ENCODE peak calls at places on chromosomes 3 and 15, in eight cellular contexts. Q, L, K, A, N, R, G and V are unnamed samples.

GRCh38 chr15:25093455-25094029 is 138.8 kb downstream of the SNRPN start:
- DNase-seq in K (no peak), N (no peak), R (no peak), A (no peak), L (no peak), Q (no peak), G (no peak), V (no peak)

GRCh38 chr3:177618873-177619771 is 421.8 kb upstream of the TBL1XR1 start:
- DNase-seq in L (no peak), K (no peak), N (no peak), A (no peak), G (no peak), Q (peak), R (peak), V (no peak)

GRCh38 chr15:81117581-81117980 is 16.5 kb upstream of the CFAP161 start:
- DNase-seq in K (no peak), N (no peak), G (no peak), A (no peak), R (no peak), Q (no peak), L (no peak), V (no peak)

GRCh38 chr3:126456211-126456610 is 19.5 kb downstream of the ZXDC start:
- DNase-seq in L (no peak), N (no peak), R (no peak), G (no peak), K (no peak), Q (no peak), A (peak), V (no peak)

GRCh38 chr15:65869954-65870871 is 922 bp downstream of the RAB11A start:
- DNase-seq in N (no peak), L (peak), R (peak), A (peak), G (peak), K (peak), Q (peak), V (peak)

GRCh38 chr15:31470756-31471155 is 144.1 kb downstream of the KLF13 start:
- DNase-seq in L (no peak), R (no peak), G (no peak), K (no peak), N (no peak), A (no peak), Q (no peak), V (no peak)

GRCh38 chr3:127390365-127391025 is 102.6 kb upstream of the PRR20G start:
- DNase-seq in G (no peak), K (no peak), R (no peak), Q (no peak), N (no peak), L (no peak), A (no peak), V (no peak)

GRCh38 chr3:33722626-33723370 is 4.7 kb upstream of the CLASP2 start:
- DNase-seq in G (no peak), A (no peak), N (no peak), L (no peak), Q (peak), R (no peak), K (no peak), V (no peak)

GRCh38 chr3:182969277-182969676 is 11.1 kb downstream of the DCUN1D1 start:
- DNase-seq in A (no peak), G (no peak), Q (peak), L (no peak), N (peak), K (no peak), R (no peak), V (no peak)

GRCh38 chr3:43389388-43390254 is 103.3 kb downstream of the SNRK start:
- DNase-seq in R (peak), A (peak), N (no peak), G (no peak), Q (peak), K (peak), L (peak), V (peak)

GRCh38 chr3:94928921-94929320 is 866.1 kb downstream of the NSUN3 start:
- DNase-seq in L (no peak), G (no peak), K (no peak), Q (peak), N (peak), R (no peak), A (no peak), V (no peak)

GRCh38 chr3:50167782-50168317 is 12.7 kb downstream of the SEMA3F start:
- DNase-seq in G (no peak), A (no peak), L (no peak), K (no peak), R (no peak), Q (no peak), N (no peak), V (no peak)

GRCh38 chr3:99747915-99748314 is 69.7 kb upstream of the CMSS1 start:
- DNase-seq in L (no peak), R (no peak), A (no peak), Q (peak), G (no peak), N (no peak), K (no peak), V (no peak)

GRCh38 chr3:195760345-195760983 is 39.7 kb downstream of the MUC20 start:
- DNase-seq in N (no peak), L (no peak), K (no peak), A (no peak), Q (no peak), R (no peak), G (no peak), V (no peak)

GRCh38 chr3:87082806-87083440 is 92.0 kb upstream of the VGLL3 start:
- DNase-seq in N (peak), G (no peak), Q (peak), A (no peak), K (no peak), L (no peak), R (peak), V (peak)

GRCh38 chr3:155572085-155572484 is 172.8 kb downstream of the PLCH1 start:
- DNase-seq in G (no peak), A (no peak), K (no peak), N (no peak), Q (no peak), R (peak), L (no peak), V (peak)

GRCh38 chr15:27645672-27646071 is 453.4 kb downstream of the OCA2 start:
- DNase-seq in L (no peak), A (no peak), Q (no peak), G (no peak), N (no peak), K (no peak), R (no peak), V (no peak)

GRCh38 chr3:126312326-126312725 is 44.9 kb downstream of the KLF15 start:
- DNase-seq in K (no peak), L (no peak), A (no peak), G (no peak), Q (no peak), R (no peak), N (no peak), V (no peak)

GRCh38 chr15:71291723-71292122 is 176.5 kb downstream of the THSD4 start:
- DNase-seq in A (no peak), R (no peak), N (no peak), G (no peak), L (no peak), Q (no peak), K (no peak), V (no peak)

GRCh38 chr15:61034793-61035710 is 194.1 kb downstream of the RORA start:
- DNase-seq in Q (peak), A (no peak), K (no peak), N (no peak), L (no peak), G (no peak), R (no peak), V (no peak)

GRCh38 chr15:65791335-65792129 is 561 bp downstream of the DENND4A start:
- DNase-seq in R (peak), L (peak), K (peak), N (peak), A (peak), Q (peak), G (peak), V (peak)

GRCh38 chr3:69081583-69082262 is 1.6 kb upstream of the UBA3 start:
- DNase-seq in A (no peak), Q (peak), R (no peak), K (no peak), L (no peak), N (no peak), G (no peak), V (no peak)

GRCh38 chr3:127424766-127425504 is 137.1 kb upstream of the PRR20G start:
- DNase-seq in A (no peak), Q (no peak), K (no peak), N (no peak), R (no peak), L (no peak), G (no peak), V (no peak)

GRCh38 chr15:33126559-33127290 is 67.8 kb downstream of the FMN1 start:
- DNase-seq in R (peak), L (no peak), K (peak), N (peak), A (peak), G (peak), Q (peak), V (peak)

GRCh38 chr3:176741648-176742047 is 455.6 kb downstream of the TBL1XR1 start:
- DNase-seq in Q (no peak), K (no peak), G (no peak), N (no peak), A (no peak), R (no peak), L (no peak), V (no peak)

GRCh38 chr15:25548600-25548999 is 109.8 kb upstream of the UBE3A start:
- DNase-seq in Q (no peak), N (no peak), G (no peak), A (no peak), L (no peak), K (no peak), R (no peak), V (no peak)

GRCh38 chr15:63981596-63982320 is 64.5 kb downstream of the DAPK2 start:
- DNase-seq in Q (no peak), G (no peak), A (no peak), N (no peak), L (no peak), R (no peak), K (no peak), V (no peak)

GRCh38 chr3:141877911-141878310 is 1.5 kb downstream of the ATP1B3 start:
- DNase-seq in G (no peak), L (no peak), K (no peak), Q (peak), A (no peak), N (peak), R (no peak), V (no peak)

GRCh38 chr3:8500208-8500961 is 1.2 kb upstream of the LMCD1 start:
- DNase-seq in A (no peak), G (no peak), L (peak), K (no peak), N (no peak), R (peak), Q (peak), V (no peak)

GRCh38 chr15:77516786-77517185 is 96.1 kb downstream of the HMG20A start:
- DNase-seq in K (no peak), Q (no peak), A (no peak), N (no peak), R (no peak), G (no peak), L (no peak), V (no peak)

GRCh38 chr3:49428697-49429100 is 425 bp downstream of the NICN1 start:
- DNase-seq in N (peak), A (no peak), K (no peak), L (no peak), Q (no peak), G (no peak), R (no peak), V (no peak)

DNA sequence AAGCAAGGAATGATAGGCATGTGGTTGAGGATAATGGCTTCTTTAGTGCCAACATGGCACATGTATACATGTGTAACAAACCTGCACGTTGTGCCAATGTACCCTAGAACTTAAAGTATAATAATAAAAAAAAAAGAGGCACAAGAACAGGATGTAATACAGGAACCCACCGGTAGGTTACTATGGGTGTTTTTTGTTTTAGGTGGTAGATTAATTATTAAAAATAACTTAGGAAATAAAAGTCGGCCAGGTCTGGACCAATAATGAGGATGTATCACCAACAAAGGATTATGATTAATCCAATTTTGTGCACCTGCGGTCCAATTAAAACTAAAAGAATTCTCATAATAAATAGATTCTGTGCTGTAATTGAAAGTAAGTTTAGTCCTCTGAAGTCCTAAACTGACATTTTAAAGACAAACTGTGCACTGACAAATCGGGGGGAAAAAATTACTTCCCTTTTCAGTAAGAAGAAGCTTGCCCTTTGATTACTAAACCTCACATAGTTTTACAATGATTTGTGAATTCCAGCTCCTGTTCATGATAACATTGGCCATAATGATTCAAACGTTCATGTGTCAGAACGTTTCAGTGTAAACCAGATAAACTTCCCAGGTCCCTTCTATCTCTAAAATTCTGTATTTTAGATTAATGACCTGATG is 62.2 kb downstream of the CASR start:
- DNase-seq in A (no peak), G (no peak), Q (peak), L (no peak), R (no peak), K (no peak), N (no peak), V (no peak)
- H3K4me3 ChIP-seq in A (peak), G (peak), Q (no peak), L (no peak), R (no peak), K (no peak), N (no peak), V (no peak)

DNA sequence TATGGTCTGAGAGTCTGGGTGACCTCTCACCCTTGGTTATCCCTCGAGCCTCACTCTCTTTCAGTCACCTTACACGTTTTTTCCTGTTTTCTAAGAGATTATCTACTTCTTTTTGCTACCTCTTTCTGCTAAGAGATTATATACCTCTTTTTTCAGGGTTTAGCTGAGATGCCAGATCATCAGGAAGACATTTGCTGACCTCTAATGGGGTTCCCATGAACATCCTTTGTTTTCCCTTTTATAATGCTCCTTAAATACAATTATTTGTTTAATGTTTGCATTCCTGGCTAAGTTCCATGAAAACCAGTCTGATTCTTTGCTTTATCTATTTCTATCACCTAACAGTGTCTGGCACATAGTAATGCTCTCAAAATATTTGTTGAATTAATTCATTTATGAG is 39.6 kb downstream of the LEKR1 start:
- DNase-seq in G (no peak), K (no peak), L (no peak), R (no peak), N (no peak), Q (peak), A (no peak), V (no peak)
- TF ChIP-seq CTCF in G (no peak), K (no peak), L (no peak), R (no peak), N (no peak), Q (peak), A (no peak), V (no peak)

GRCh38 chr3:10816863-10817253 is 830 bp downstream of the SLC6A11 start:
- DNase-seq in A (no peak), R (no peak), N (no peak), G (no peak), Q (no peak), L (no peak), K (no peak), V (no peak)

GRCh38 chr3:10817506-10817905 is 1.5 kb downstream of the SLC6A11 start:
- DNase-seq in K (no peak), L (no peak), N (no peak), A (no peak), G (no peak), R (no peak), Q (no peak), V (no peak)

GRCh38 chr3:10816019-10816862 is at the start of gene SLC6A11:
- DNase-seq in K (no peak), G (no peak), Q (no peak), L (no peak), R (no peak), A (no peak), N (no peak), V (no peak)

GRCh38 chr3:10814623-10815022 is 1.4 kb upstream of the SLC6A11 start:
- DNase-seq in Q (no peak), R (no peak), K (no peak), G (no peak), A (no peak), N (no peak), L (no peak), V (no peak)

DNA sequence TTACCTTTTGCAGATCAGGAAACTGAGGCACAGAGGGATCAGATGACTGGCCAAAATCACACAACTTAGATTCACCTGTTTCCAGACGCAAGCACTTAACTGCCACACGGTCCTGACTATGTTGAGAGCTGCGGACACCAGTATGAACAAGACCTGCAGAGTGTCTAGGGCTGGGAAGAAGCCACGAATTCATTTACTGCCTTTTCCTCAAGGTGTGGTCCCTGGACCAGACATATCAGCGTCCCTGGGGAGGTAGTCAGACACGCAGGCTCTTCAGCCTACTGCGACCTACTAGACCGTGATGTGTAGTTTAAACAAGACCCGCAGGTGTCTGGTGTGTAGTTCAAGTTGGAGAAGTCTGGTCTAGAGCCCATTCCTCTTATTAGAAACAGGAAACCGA is 541 bp upstream of the SLC6A11 start:
- DNase-seq in N (no peak), G (no peak), Q (no peak), K (no peak), A (no peak), R (no peak), L (no peak), V (no peak)
- H3K4me3 ChIP-seq in N (no peak), G (peak), Q (no peak), K (no peak), A (no peak), R (no peak), L (no peak), V (no peak)

DNA sequence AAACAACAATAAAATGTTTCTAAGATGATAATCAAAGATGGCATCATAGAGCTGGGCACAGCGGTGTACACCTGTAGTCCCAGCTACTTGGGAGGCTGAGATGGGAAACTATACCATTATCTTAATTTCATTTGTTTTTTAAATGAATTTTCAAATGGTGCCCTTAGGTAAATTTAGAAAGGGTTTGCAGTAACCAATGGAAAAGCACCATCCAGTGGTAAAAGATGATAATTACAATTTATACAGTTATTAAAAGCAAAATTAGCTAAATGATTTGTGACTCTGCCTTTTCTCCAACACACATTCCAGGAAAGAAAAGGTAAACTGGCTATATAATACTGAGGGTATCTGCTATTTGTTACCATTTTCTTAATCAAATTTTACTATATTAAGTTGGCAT is 14.4 kb upstream of the ANKRD28 start:
- DNase-seq in N (peak), G (no peak), R (no peak), L (no peak), K (no peak), A (no peak), Q (peak), V (no peak)
- TF ChIP-seq CTCF in N (peak), G (peak), R (peak), L (peak), K (peak), A (peak), Q (peak), V (peak)

GRCh38 chr3:14405886-14406238 is 3.5 kb downstream of the SLC6A6 start:
- DNase-seq in R (peak), A (peak), G (no peak), N (no peak), L (peak), Q (no peak), K (no peak), V (no peak)
- H3K4me3 ChIP-seq in R (no peak), A (peak), G (peak), N (peak), L (no peak), Q (no peak), K (no peak), V (no peak)

DNA sequence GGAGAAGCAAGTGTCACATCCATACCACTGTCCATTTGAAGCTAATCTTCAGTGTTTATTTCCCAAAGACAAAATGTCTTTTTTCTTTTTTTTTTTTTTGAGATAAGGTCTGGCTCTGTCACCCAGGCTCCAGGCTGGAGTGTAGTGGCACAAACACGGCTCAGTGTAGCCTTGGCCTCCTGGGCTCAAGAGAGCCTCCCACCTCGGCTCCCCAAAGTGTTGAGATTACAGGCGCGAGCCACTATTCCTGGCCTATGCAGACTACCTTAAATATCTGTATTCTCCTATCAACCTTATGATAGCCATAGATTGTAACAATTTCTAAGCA is 27.7 kb upstream of the VPS33B start:
- DNase-seq in K (no peak), R (no peak), A (no peak), L (no peak), N (no peak), Q (no peak), G (no peak), V (no peak)
- TF ChIP-seq CTCF in K (peak), R (no peak), A (no peak), L (no peak), N (no peak), Q (no peak), G (no peak), V (no peak)